ENCODE peak calls at places on chromosomes 4 and X, in ten cellular contexts. K is mesendoderm, N is GM23248, A is IMR-90, S is OCI-LY7, D is GM12878, X is A549, L is fibroblast of lung, Q is MM.1S, F is GM23338. Y is an unnamed sample.

GRCh38 chrX:24148535-24149345 is 789 bp upstream of the ZFX start:
- DNase-seq in D (no peak), K (peak), Q (no peak), X (no peak), S (peak), F (no peak), L (peak), A (peak), N (peak), Y (no peak)

GRCh38 chrX:116204947-116205346 is 34.4 kb downstream of the AGTR2 start:
- DNase-seq in F (peak), N (peak), X (peak), S (peak), D (no peak), L (peak), A (no peak), K (peak), Q (peak), Y (no peak)

GRCh38 chr4:112636688-112637551 is at the start of the genes LARP7 and ZGRF1:
- DNase-seq in X (peak), N (peak), Q (peak), D (peak), L (peak), F (peak), S (peak), K (peak), A (peak), Y (peak)

GRCh38 chrX:154805696-154806091 is 409 bp upstream of the MPP1 start:
- DNase-seq in F (peak), K (peak), Q (no peak), S (no peak), N (peak), A (peak), X (no peak), L (peak), D (no peak), Y (no peak)

GRCh38 chr4:26782168-26782829 is 78.3 kb upstream of the STIM2 start:
- DNase-seq in N (no peak), L (no peak), K (no peak), X (no peak), F (no peak), A (no peak), D (no peak), S (no peak), Q (no peak), Y (no peak)

GRCh38 chr4:71732706-71733105 is 51.2 kb downstream of the GC start:
- DNase-seq in D (no peak), X (peak), L (peak), A (peak), K (peak), N (peak), F (peak), S (peak), Q (peak), Y (no peak)

GRCh38 chr4:94298725-94299252 is 43.8 kb downstream of the HPGDS start:
- DNase-seq in D (no peak), L (no peak), X (no peak), K (no peak), Q (no peak), N (no peak), F (no peak), A (no peak), S (no peak), Y (no peak)

GRCh38 chr4:173168396-173169177 is at the start of gene GALNT7:
- DNase-seq in X (peak), A (peak), Q (peak), L (peak), D (no peak), N (peak), S (peak), K (peak), F (peak), Y (peak)

GRCh38 chr4:159071178-159071968 is 31.5 kb upstream of the RAPGEF2 start:
- DNase-seq in K (peak), A (peak), S (no peak), L (peak), F (peak), X (no peak), D (no peak), Q (no peak), N (peak), Y (peak)

GRCh38 chr4:146004730-146005129 is 66.1 kb upstream of the ZNF827 start:
- DNase-seq in D (no peak), F (no peak), K (no peak), X (no peak), S (no peak), N (no peak), A (no peak), Q (no peak), L (no peak), Y (no peak)

GRCh38 chrX:38236901-38237615 is 16.4 kb upstream of the SRPX start:
- DNase-seq in Q (no peak), D (no peak), N (peak), S (no peak), K (no peak), F (no peak), A (no peak), L (no peak), X (no peak), Y (no peak)

GRCh38 chr4:165325732-165326512 is 1.5 kb upstream of the MSMO1 start:
- DNase-seq in K (peak), A (peak), F (peak), S (no peak), X (no peak), Q (peak), N (peak), D (no peak), L (peak), Y (no peak)

GRCh38 chr4:20532096-20532495 is 168.2 kb upstream of the PACRGL start:
- DNase-seq in S (no peak), K (no peak), A (no peak), D (no peak), L (no peak), N (no peak), X (no peak), Q (no peak), F (no peak), Y (no peak)

GRCh38 chrX:139930923-139931645 is 1.8 kb downstream of the ATP11C start:
- DNase-seq in X (peak), F (peak), S (peak), Q (peak), L (no peak), K (peak), D (no peak), A (no peak), N (peak), Y (no peak)

GRCh38 chrX:22577181-22577580 is 304.5 kb downstream of the CBLL2 start:
- DNase-seq in D (no peak), X (no peak), K (no peak), L (peak), S (no peak), N (peak), Q (no peak), F (no peak), A (peak), Y (no peak)

GRCh38 chrX:131677655-131678628 is 134.1 kb downstream of the OR13H1 start:
- DNase-seq in L (peak), D (no peak), A (peak), Q (peak), S (peak), K (peak), N (peak), F (peak), X (peak), Y (peak)

GRCh38 chrX:133482345-133483041 is 67.2 kb upstream of the GPC4 start:
- DNase-seq in K (no peak), D (no peak), X (no peak), N (peak), Q (no peak), F (no peak), L (peak), A (peak), S (no peak), Y (no peak)

GRCh38 chr4:119303587-119304305 is 18.2 kb downstream of the FABP2 start:
- DNase-seq in A (no peak), N (no peak), S (no peak), K (no peak), D (no peak), Q (no peak), L (no peak), X (no peak), F (no peak), Y (no peak)

GRCh38 chr4:67250497-67250896 is 294.8 kb downstream of the CENPC start:
- DNase-seq in L (no peak), Q (no peak), S (no peak), X (no peak), D (no peak), F (no peak), A (no peak), N (no peak), K (no peak), Y (no peak)

GRCh38 chrX:150635952-150636351 is 57.2 kb upstream of the MTMR1 start:
- DNase-seq in F (no peak), A (peak), D (peak), N (peak), S (no peak), Q (no peak), X (peak), L (peak), K (no peak), Y (no peak)

GRCh38 chr4:79917246-79917645 is 155.8 kb downstream of the ANTXR2 start:
- DNase-seq in S (peak), N (peak), L (peak), A (peak), Q (peak), F (peak), D (peak), K (peak), X (peak), Y (peak)

DNA sequence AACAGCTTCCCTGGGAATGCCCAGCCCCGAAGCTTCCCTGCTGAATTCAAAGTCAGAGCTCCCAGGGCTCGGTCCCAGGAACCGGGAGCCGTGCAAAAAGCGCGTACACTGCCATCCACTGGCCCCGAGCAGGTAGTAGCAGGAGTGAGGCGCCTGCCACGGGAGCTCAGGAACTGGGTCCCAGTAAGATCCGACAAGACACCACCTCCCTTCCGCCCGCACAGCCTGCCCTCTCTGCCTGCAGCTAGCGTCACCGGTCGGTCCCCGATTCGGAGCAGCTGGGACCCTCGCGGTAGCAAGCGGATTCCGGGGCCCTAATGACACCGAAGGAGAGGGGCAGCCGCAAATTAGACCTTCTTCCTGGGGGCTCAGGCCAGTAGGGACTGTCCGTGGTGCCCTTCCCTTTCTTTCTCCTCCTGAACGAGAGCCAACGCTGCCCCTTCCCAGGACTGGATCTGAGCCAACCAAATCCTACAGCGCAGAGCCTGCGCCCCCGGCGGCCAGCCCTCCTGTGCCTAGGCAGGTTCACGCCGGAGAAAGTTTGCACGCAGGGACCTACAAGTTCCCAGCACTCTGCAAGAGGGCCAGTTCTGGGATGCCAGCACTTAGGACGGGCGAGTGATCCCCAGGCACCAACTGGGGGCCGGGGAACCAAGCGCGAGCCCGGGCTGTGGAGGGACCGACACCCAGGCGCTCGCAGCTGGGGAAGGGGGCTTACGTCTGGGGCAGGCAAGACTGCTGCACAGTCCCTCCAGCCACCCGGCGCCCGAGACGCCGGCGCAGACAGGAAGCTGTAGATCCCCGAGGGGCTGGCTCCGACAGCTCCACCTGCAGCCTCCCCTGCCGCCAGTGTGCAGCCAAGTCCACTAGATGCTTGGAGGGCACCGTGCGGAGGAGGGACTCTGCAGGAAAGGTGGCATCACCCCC is 949 bp downstream of the CORIN start:
- DNase-seq in N (peak), L (peak), X (peak), F (peak), K (peak), Q (peak), S (peak), D (no peak), A (peak), Y (peak)
- H3K4me2 ChIP-seq in N (peak), L (peak), X (peak), F (peak), K (peak), Q (peak), S (peak), D (peak), A (peak), Y (peak)

GRCh38 chr4:40788338-40788737 is 38.6 kb downstream of the NSUN7 start:
- DNase-seq in N (no peak), S (no peak), D (no peak), F (no peak), Q (no peak), L (no peak), A (no peak), K (no peak), X (no peak), Y (no peak)
- H3K4me2 ChIP-seq in N (no peak), S (no peak), D (no peak), F (no peak), Q (no peak), L (no peak), A (no peak), K (no peak), X (no peak), Y (no peak)

DNA sequence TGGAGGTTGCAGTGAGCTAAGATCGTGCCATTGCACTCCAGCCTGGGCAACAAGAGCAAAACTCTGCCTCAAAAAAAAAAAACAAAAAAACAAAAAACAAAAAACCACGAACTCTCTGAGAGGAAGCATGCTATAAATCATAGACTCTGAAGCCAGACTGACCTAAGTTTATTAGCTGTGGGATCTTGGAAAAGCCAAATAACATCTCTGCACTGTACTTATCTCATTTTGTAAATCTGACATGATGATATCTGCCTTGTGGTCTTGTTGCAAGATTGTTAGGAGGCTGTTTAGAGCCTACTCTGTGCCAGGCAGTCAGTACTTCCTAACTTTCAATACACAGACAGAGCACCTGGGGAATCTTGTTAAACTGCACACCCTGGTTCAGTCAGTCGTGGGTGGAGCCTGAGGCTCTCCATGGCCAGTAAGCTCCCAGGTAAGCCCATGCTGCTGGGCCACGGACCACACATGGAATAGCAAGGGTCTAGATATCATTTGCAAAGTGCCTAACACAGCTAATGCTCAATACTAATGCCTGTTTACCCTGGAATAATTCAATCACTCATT is 107.6 kb upstream of the SMIM10 start:
- DNase-seq in F (no peak), N (no peak), K (no peak), X (no peak), D (no peak), L (no peak), S (no peak), Q (no peak), A (no peak), Y (no peak)
- H3K4me2 ChIP-seq in F (no peak), N (no peak), K (no peak), X (no peak), D (no peak), L (no peak), S (no peak), Q (no peak), A (no peak), Y (no peak)

GRCh38 chr4:1997712-1998111 is 11.1 kb downstream of the NELFA start:
- DNase-seq in F (no peak), S (no peak), K (no peak), D (no peak), Q (no peak), A (no peak), L (no peak), N (no peak), X (no peak), Y (no peak)
- H3K4me2 ChIP-seq in F (no peak), S (no peak), K (no peak), D (no peak), Q (no peak), A (no peak), L (no peak), N (no peak), X (no peak), Y (no peak)

GRCh38 chr4:77631276-77631675 is 25.7 kb downstream of the CXCL13 start:
- DNase-seq in L (no peak), X (no peak), F (no peak), Q (no peak), A (no peak), S (no peak), K (no peak), N (no peak), D (no peak), Y (no peak)

GRCh38 chr4:77635246-77635645 is 29.6 kb downstream of the CXCL13 start:
- DNase-seq in N (no peak), F (no peak), Q (no peak), A (no peak), X (no peak), D (no peak), L (no peak), S (no peak), K (no peak), Y (no peak)

GRCh38 chr4:77634132-77634785 is 28.6 kb downstream of the CXCL13 start:
- DNase-seq in N (no peak), X (no peak), A (no peak), S (no peak), D (no peak), K (no peak), L (no peak), F (no peak), Q (no peak), Y (no peak)

DNA sequence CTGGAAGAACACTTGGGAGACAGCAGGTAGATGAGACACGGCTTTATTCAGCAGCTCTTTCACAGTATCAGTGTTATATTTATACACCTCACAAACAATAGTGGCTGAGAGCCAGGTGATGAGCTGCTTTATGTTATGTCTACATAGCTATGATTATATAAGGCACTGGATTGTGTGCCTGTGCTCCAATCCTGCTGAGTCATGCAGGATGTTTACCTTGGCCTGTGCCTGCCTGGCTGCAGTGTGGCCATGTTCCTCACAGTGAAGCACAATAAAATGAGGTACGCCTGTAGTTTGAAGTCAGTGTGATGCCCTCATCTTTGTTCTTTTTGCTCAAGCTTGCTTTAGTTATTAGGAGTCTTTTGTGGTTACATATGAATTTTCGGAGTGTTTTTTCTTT is 31.3 kb downstream of the CXCL13 start:
- DNase-seq in A (peak), X (peak), S (peak), D (no peak), Q (no peak), N (peak), L (peak), K (peak), F (no peak), Y (no peak)
- H3K4me2 ChIP-seq in A (no peak), X (peak), S (no peak), D (no peak), Q (no peak), N (no peak), L (no peak), K (no peak), F (no peak), Y (no peak)

GRCh38 chr4:10345381-10345784 is 111.8 kb downstream of the ZNF518B start:
- DNase-seq in Q (no peak), F (no peak), N (no peak), L (no peak), D (no peak), A (no peak), X (no peak), K (no peak), S (no peak), Y (no peak)
- H3K4me2 ChIP-seq in Q (no peak), F (no peak), N (no peak), L (no peak), D (no peak), A (no peak), X (no peak), K (no peak), S (no peak), Y (no peak)

GRCh38 chrX:52424658-52425057 is 55.8 kb downstream of the XAGE2 start:
- DNase-seq in N (peak), Q (no peak), F (no peak), S (no peak), A (peak), L (peak), X (no peak), K (no peak), D (no peak), Y (no peak)
- H3K4me2 ChIP-seq in N (peak), Q (no peak), F (no peak), S (no peak), A (no peak), L (no peak), X (no peak), K (no peak), D (no peak), Y (no peak)